ENCODE peak calls at places on chromosome 18, in nine cellular contexts. C is tibial nerve, V is stomach, L is ovary, Y is gastrocnemius medialis, K is psoas muscle, W is dorsolateral prefrontal cortex, U is brain microvascular endothelial cell, P is bronchial epithelial cell. S is an unnamed sample. For H3K27me3, the result is how much of the 10 kb centered on the place peaks cover.

GRCh38 chr18:3458952-3459853 is 9.2 kb downstream of the TGIF1 start:
- DNase-seq in U (no peak), Y (no peak), K (no peak), P (peak), C (no peak), V (no peak), W (no peak), L (no peak), S (no peak)

GRCh38 chr18:51236225-51236624 is 38.7 kb upstream of the MEX3C start:
- DNase-seq in V (no peak), P (peak), L (no peak), C (no peak), Y (no peak), W (no peak), U (peak), K (no peak), S (no peak)

GRCh38 chr18:51621103-51621969 is 423.9 kb upstream of the MEX3C start:
- DNase-seq in V (peak), C (peak), U (peak), W (peak), K (no peak), L (no peak), P (peak), Y (no peak), S (no peak)

GRCh38 chr18:79404567-79404910 is 8.8 kb downstream of the NFATC1 start:
- DNase-seq in W (peak), K (peak), U (no peak), C (no peak), Y (peak), L (peak), V (no peak), P (no peak), S (no peak)

GRCh38 chr18:8654482-8655451 is 45.5 kb downstream of the RAB12 start:
- DNase-seq in Y (no peak), W (no peak), U (no peak), L (no peak), V (no peak), C (no peak), P (peak), K (no peak), S (no peak)

GRCh38 chr18:2091937-2092336 is 479.4 kb downstream of the METTL4 start:
- DNase-seq in V (no peak), W (no peak), C (no peak), P (no peak), Y (no peak), U (no peak), L (no peak), K (no peak), S (no peak)

GRCh38 chr18:52343731-52344340 is 3.8 kb downstream of the DCC start:
- DNase-seq in K (no peak), U (no peak), P (no peak), Y (no peak), W (no peak), V (no peak), L (no peak), C (no peak), S (no peak)

GRCh38 chr18:70256994-70257393 is 31.9 kb upstream of the SOCS6 start:
- DNase-seq in P (no peak), Y (peak), V (no peak), K (no peak), C (no peak), U (no peak), W (no peak), L (no peak), S (no peak)

GRCh38 chr18:50820901-50821520 is 1.2 kb upstream of the MRO start:
- DNase-seq in V (no peak), C (no peak), L (no peak), W (no peak), U (no peak), Y (no peak), P (no peak), K (no peak), S (no peak)

GRCh38 chr18:42108071-42108470 is 153.0 kb downstream of the PIK3C3 start:
- DNase-seq in C (no peak), U (no peak), P (no peak), W (no peak), K (no peak), L (no peak), V (no peak), Y (no peak), S (no peak)

GRCh38 chr18:43420950-43421349 is 143.7 kb upstream of the SYT4 start:
- DNase-seq in P (no peak), V (no peak), Y (no peak), U (no peak), L (no peak), W (no peak), C (no peak), K (no peak), S (no peak)

GRCh38 chr18:10182009-10182624 is 268.3 kb downstream of the VAPA start:
- DNase-seq in W (no peak), K (no peak), P (no peak), C (no peak), U (no peak), Y (no peak), V (no peak), L (no peak), S (no peak)

GRCh38 chr18:40760251-40760650 is 1194.8 kb upstream of the PIK3C3 start:
- DNase-seq in K (no peak), U (no peak), P (no peak), L (no peak), C (no peak), V (no peak), W (no peak), Y (no peak), S (no peak)

GRCh38 chr18:79507076-79507545 is 111.4 kb downstream of the NFATC1 start:
- DNase-seq in C (peak), V (peak), K (peak), Y (peak), L (peak), W (peak), U (peak), P (peak), S (no peak)

GRCh38 chr18:40035951-40036350 is 1919.1 kb upstream of the PIK3C3 start:
- DNase-seq in W (no peak), U (no peak), V (no peak), Y (no peak), K (no peak), P (no peak), C (no peak), L (no peak), S (no peak)

GRCh38 chr18:56910967-56911366 is 235.9 kb upstream of the BOD1L2 start:
- DNase-seq in W (no peak), V (no peak), Y (no peak), P (no peak), K (no peak), U (no peak), L (no peak), C (no peak), S (no peak)

GRCh38 chr18:55489034-55489741 is 98.8 kb downstream of the TCF4 start:
- DNase-seq in W (no peak), K (no peak), U (no peak), Y (no peak), V (no peak), P (no peak), C (no peak), L (no peak), S (no peak)

GRCh38 chr18:25648724-25649260 is 296.8 kb upstream of the ZNF521 start:
- DNase-seq in C (no peak), K (no peak), P (no peak), U (no peak), V (no peak), Y (no peak), L (no peak), W (no peak), S (no peak)

GRCh38 chr18:55054591-55054990 is 95.3 kb upstream of the CCDC68 start:
- DNase-seq in U (no peak), P (no peak), C (no peak), W (peak), Y (no peak), K (no peak), V (no peak), L (no peak), S (no peak)

GRCh38 chr18:62744076-62744705 is 28.9 kb downstream of the PHLPP1 start:
- DNase-seq in U (no peak), V (no peak), Y (no peak), C (no peak), P (no peak), K (no peak), W (no peak), L (no peak), S (no peak)

GRCh38 chr18:55487997-55488396 is 100.0 kb downstream of the TCF4 start:
- DNase-seq in L (no peak), W (no peak), K (no peak), C (no peak), V (no peak), P (no peak), Y (no peak), U (no peak), S (no peak)

GRCh38 chr18:21361297-21361880 is 119.4 kb downstream of the GREB1L start:
- DNase-seq in Y (no peak), U (no peak), K (no peak), W (no peak), P (no peak), L (no peak), V (no peak), C (no peak), S (no peak)

GRCh38 chr18:13433685-13434084 is 215.1 kb downstream of the LDLRAD4 start:
- DNase-seq in V (no peak), Y (no peak), K (no peak), C (no peak), W (no peak), U (no peak), L (no peak), P (no peak), S (no peak)

GRCh38 chr18:79868168-79868784 is 70.5 kb downstream of the KCNG2 start:
- DNase-seq in W (peak), U (no peak), K (no peak), Y (no peak), P (no peak), L (no peak), C (peak), V (no peak), S (no peak)

GRCh38 chr18:73895701-73896100 is 251.9 kb downstream of the FBXO15 start:
- DNase-seq in U (no peak), K (no peak), W (no peak), C (no peak), L (no peak), P (peak), V (no peak), Y (no peak), S (no peak)

GRCh38 chr18:11751305-11752115 is 62.4 kb downstream of the GNAL start:
- DNase-seq in Y (no peak), V (no peak), U (no peak), C (no peak), L (no peak), P (peak), K (no peak), W (peak), S (no peak)

GRCh38 chr18:11750171-11750570 is 61.1 kb downstream of the GNAL start:
- DNase-seq in W (no peak), C (no peak), V (no peak), Y (no peak), U (no peak), P (no peak), L (no peak), K (no peak), S (no peak)

GRCh38 chr18:11749305-11749704 is 60.2 kb downstream of the GNAL start:
- DNase-seq in C (no peak), W (no peak), U (no peak), P (no peak), V (no peak), K (no peak), L (no peak), Y (no peak), S (no peak)

GRCh38 chr18:11750581-11751304 is 61.7 kb downstream of the GNAL start:
- DNase-seq in V (no peak), K (no peak), U (no peak), W (no peak), Y (no peak), P (no peak), L (no peak), C (no peak), S (no peak)

DNA sequence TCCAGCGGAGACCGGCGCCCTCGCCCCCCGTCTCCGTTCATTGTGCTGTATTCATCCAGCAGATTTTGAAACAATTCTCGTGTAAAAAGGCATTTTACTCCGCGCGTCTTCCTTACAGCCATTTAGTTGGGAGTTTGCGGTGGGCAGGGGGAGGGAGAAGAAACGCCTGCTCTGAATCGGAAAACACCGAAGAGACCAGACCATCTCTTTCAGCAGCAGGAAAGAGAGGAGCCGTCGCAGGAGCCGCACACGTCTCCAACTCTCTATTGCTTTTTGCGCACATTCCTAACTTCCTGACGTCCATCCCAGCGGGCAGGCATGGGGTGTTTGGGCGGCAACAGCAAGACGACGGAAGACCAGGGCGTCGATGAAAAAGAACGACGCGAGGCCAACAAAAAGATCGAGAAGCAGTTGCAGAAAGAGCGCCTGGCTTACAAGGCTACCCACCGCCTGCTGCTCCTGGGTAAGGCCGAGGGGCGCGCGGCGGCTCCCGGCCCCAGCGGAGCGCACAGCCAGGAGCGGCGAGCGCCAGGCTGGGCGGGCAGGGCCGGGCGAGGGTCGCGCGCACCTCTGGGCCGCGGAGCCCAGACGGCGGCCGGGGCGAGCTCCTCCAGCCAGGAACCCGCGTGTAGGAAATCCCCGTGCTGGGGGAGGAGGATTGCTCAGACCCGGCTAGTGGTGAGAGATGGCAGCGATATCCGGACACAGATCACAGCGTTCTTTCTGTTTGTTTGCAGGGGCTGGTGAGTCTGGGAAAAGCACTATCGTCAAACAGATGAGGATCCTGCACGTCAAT is 63.2 kb downstream of the GNAL start:
- DNase-seq in L (no peak), Y (no peak), W (no peak), K (no peak), C (no peak), U (peak), P (peak), V (no peak), S (no peak)
- H3K4me3 ChIP-seq in L (peak), Y (peak), W (peak), K (peak), C (peak), U (peak), P (peak), V (peak), S (no peak)

DNA sequence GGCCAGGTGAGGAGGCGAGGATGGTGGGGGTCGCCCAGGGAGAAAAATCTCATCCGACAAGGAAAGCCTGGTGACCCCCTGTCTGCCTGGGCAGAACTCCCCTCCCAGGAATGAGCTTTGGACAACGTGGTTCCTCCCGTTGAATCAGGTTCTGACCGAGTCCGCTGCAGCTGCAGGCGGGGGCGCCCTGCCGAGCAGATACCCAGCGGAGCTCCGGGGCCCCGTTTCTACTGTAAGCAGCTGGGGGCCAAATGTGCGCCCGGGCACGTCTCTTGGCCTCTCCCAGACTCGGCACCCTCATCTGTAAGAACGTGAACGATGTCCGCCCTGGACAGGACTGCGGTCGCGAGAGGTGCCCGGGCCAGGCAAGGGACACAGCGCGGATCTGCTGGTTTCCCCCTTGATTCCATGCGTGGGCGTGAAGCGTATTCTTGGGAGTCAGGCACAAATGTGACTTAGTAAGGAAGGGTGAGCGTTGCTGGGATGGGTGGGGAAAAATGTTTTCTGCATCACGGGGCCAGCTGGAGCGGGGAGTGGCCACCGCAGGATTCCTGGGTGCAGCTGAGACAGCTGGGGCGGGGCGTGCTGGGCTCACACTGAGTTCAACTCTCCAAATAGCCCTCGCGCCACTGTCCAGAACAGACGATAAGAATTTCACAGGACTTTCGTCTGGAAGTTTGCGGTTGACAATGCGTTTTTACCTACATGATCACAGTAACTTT is 20.2 kb upstream of the TUBB6 start:
- DNase-seq in P (peak), K (peak), C (peak), U (peak), L (peak), V (peak), W (no peak), Y (peak), S (no peak)
- TF ChIP-seq CTCF in P (no peak), K (no peak), C (no peak), U (no peak), L (no peak), V (no peak), W (no peak), Y (no peak), S (no peak)

GRCh38 chr18:840080-840408 is 28.0 kb upstream of the YES1 start:
- DNase-seq in C (no peak), Y (no peak), K (no peak), W (no peak), L (no peak), U (no peak), P (no peak), V (no peak), S (no peak)
- H3K27me3 ChIP-seq in C (under half), Y (under half), K (under half), W (under half), L (under half), U (under half), P (under half), V (under half), S (under half)

GRCh38 chr18:47174545-47175116 is 1.5 kb downstream of the IER3IP1 start:
- DNase-seq in P (peak), W (no peak), V (no peak), Y (no peak), K (no peak), C (no peak), L (no peak), U (no peak), S (no peak)
- H3K4me3 ChIP-seq in P (no peak), W (peak), V (peak), Y (peak), K (peak), C (peak), L (peak), U (peak), S (peak)

GRCh38 chr18:22427797-22428549 is 10.3 kb upstream of the CTAGE1 start:
- DNase-seq in W (no peak), P (no peak), C (no peak), L (no peak), U (no peak), K (no peak), V (no peak), Y (no peak), S (no peak)
- TF ChIP-seq CTCF in W (no peak), P (no peak), C (no peak), L (no peak), U (peak), K (no peak), V (no peak), Y (no peak), S (no peak)

DNA sequence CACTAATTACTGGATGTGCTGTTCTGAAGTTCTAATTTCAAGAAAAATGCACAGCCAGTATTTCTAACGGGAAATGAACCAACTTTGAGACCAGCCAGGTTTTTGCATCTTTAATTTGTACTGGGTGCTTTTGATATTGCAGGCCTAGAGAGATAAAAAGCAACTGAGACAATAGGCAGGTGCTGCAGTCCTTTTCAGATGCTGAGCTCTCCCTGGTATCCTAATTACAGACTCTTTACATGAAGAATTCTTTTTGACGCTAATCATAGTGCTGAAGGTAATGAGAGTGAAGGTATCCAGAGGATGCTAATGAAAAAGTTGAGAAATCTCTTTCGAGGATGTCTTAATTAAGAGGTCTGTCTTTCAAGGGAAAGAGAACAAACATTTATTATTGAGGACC is 85.1 kb downstream of the SERPINB8 start:
- DNase-seq in P (no peak), W (no peak), K (no peak), V (no peak), L (no peak), Y (no peak), U (no peak), C (no peak), S (no peak)
- H3K27me3 ChIP-seq in P (under half), W (under half), K (under half), V (under half), L (under half), Y (under half), U (under half), C (under half), S (under half)

DNA sequence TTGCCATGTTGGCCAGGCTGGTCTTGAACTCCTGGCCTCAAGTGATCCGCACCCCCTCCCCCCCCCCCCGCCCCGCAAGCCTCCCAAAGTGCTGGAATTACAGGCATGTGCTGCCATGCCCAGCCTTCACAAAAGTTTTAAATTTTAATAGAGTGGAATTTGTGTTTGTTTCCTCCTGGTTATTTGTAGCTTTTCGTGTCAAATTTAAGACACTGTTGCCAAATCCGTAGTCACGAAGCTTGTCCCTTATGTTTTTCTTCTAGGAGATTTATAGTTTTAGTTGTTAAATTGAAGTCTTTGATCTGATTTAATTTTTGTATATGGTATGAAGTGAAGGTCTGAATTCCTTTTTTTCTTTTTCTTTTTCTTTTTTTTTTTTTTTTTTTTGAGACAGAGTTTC is 14.7 kb downstream of the ZNF236 start:
- DNase-seq in W (no peak), C (no peak), P (no peak), Y (no peak), U (no peak), L (no peak), K (no peak), V (no peak), S (no peak)
- H3K4me3 ChIP-seq in W (no peak), C (no peak), P (no peak), Y (no peak), U (no peak), L (no peak), K (no peak), V (no peak), S (no peak)

DNA sequence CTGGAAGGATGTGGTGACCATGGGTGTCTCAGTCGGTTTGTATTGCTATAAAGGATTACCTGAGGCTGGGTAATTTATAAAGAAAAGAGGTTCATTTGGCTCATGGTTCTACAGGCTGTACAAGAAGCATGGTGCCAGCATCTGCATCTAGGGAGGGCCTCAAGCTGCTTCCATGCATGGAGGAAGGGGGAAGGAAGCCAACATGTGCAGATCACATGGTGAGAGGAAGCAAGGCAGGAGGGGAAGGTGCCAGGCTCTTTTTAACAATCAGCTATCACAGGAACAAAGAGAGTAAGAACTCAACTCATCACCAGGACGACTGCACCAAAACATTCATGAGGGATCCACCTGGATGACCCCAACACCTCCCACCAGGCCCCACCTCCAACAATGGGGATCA is 209.4 kb downstream of the CDH20 start:
- DNase-seq in W (no peak), U (no peak), C (no peak), Y (no peak), K (no peak), L (no peak), P (no peak), V (no peak), S (no peak)
- TF ChIP-seq CTCF in W (no peak), U (no peak), C (no peak), Y (no peak), K (no peak), L (no peak), P (no peak), V (no peak), S (no peak)

S was measured in GM06990.